ENCODE peak calls at places on chromosome 3, in five cellular contexts. One of them, this sample, is unnamed.

GRCh38 chr3:67518196-67518595 is 136.2 kb downstream of the SUCLG2 start:
- DNase-seq in NCI-H524: no peak
- DNase-seq in BJ: no peak
- DNase-seq in fibroblast of the conjunctiva: no peak
- DNase-seq in cardiac muscle cell: no peak
- DNase-seq in this sample: no peak

GRCh38 chr3:15933439-15934144 is 135.8 kb upstream of the ANKRD28 start:
- DNase-seq in NCI-H524: no peak
- DNase-seq in BJ: no peak
- DNase-seq in fibroblast of the conjunctiva: no peak
- DNase-seq in cardiac muscle cell: no peak
- DNase-seq in this sample: no peak

GRCh38 chr3:130835483-130835882 is 58.4 kb upstream of the ATP2C1 start:
- DNase-seq in NCI-H524: no peak
- DNase-seq in BJ: no peak
- DNase-seq in fibroblast of the conjunctiva: no peak
- DNase-seq in cardiac muscle cell: peak
- DNase-seq in this sample: no peak

GRCh38 chr3:34212671-34213070 is 414.2 kb downstream of the PDCD6IP start:
- DNase-seq in NCI-H524: no peak
- DNase-seq in BJ: no peak
- DNase-seq in fibroblast of the conjunctiva: peak
- DNase-seq in cardiac muscle cell: peak
- DNase-seq in this sample: peak

GRCh38 chr3:100992086-100993033 is 861 bp downstream of the ABI3BP start:
- DNase-seq in NCI-H524: no peak
- DNase-seq in BJ: no peak
- DNase-seq in fibroblast of the conjunctiva: no peak
- DNase-seq in cardiac muscle cell: peak
- DNase-seq in this sample: no peak

GRCh38 chr3:44628716-44629115 is 3.9 kb downstream of the ZNF197 start:
- DNase-seq in NCI-H524: no peak
- DNase-seq in BJ: no peak
- DNase-seq in fibroblast of the conjunctiva: no peak
- DNase-seq in cardiac muscle cell: no peak
- DNase-seq in this sample: no peak

GRCh38 chr3:40574661-40575060 is 49.9 kb downstream of the ZNF621 start:
- DNase-seq in NCI-H524: no peak
- DNase-seq in BJ: no peak
- DNase-seq in fibroblast of the conjunctiva: no peak
- DNase-seq in cardiac muscle cell: peak
- DNase-seq in this sample: no peak

GRCh38 chr3:55624238-55624637 is 137.1 kb upstream of the WNT5A start:
- DNase-seq in NCI-H524: no peak
- DNase-seq in BJ: no peak
- DNase-seq in fibroblast of the conjunctiva: no peak
- DNase-seq in cardiac muscle cell: no peak
- DNase-seq in this sample: peak

GRCh38 chr3:120683213-120683612 is 1.2 kb upstream of the HGD start:
- DNase-seq in NCI-H524: no peak
- DNase-seq in BJ: no peak
- DNase-seq in fibroblast of the conjunctiva: no peak
- DNase-seq in cardiac muscle cell: peak
- DNase-seq in this sample: no peak

GRCh38 chr3:175234075-175234474 is 374.9 kb downstream of the NAALADL2 start:
- DNase-seq in NCI-H524: no peak
- DNase-seq in BJ: no peak
- DNase-seq in fibroblast of the conjunctiva: no peak
- DNase-seq in cardiac muscle cell: no peak
- DNase-seq in this sample: no peak

GRCh38 chr3:30408105-30408557 is 198.3 kb upstream of the TGFBR2 start:
- DNase-seq in NCI-H524: no peak
- DNase-seq in BJ: no peak
- DNase-seq in fibroblast of the conjunctiva: no peak
- DNase-seq in cardiac muscle cell: no peak
- DNase-seq in this sample: no peak

GRCh38 chr3:121735047-121735696 is 14.4 kb downstream of the GOLGB1 start:
- DNase-seq in NCI-H524: no peak
- DNase-seq in BJ: no peak
- DNase-seq in fibroblast of the conjunctiva: no peak
- DNase-seq in cardiac muscle cell: no peak
- DNase-seq in this sample: no peak

GRCh38 chr3:9468460-9468859 is 71.0 kb downstream of the SETD5 start:
- DNase-seq in NCI-H524: no peak
- DNase-seq in BJ: no peak
- DNase-seq in fibroblast of the conjunctiva: no peak
- DNase-seq in cardiac muscle cell: no peak
- DNase-seq in this sample: no peak

GRCh38 chr3:13073042-13073906 is at the start of gene IQSEC1:
- DNase-seq in NCI-H524: peak
- DNase-seq in BJ: no peak
- DNase-seq in fibroblast of the conjunctiva: no peak
- DNase-seq in cardiac muscle cell: peak
- DNase-seq in this sample: no peak

GRCh38 chr3:189270248-189270832 is 98.6 kb downstream of the TPRG1 start:
- DNase-seq in NCI-H524: peak
- DNase-seq in BJ: no peak
- DNase-seq in fibroblast of the conjunctiva: peak
- DNase-seq in cardiac muscle cell: peak
- DNase-seq in this sample: peak

GRCh38 chr3:127419140-127419539 is 131.3 kb upstream of the PRR20G start:
- DNase-seq in NCI-H524: peak
- DNase-seq in BJ: no peak
- DNase-seq in fibroblast of the conjunctiva: no peak
- DNase-seq in cardiac muscle cell: no peak
- DNase-seq in this sample: no peak

GRCh38 chr3:21392521-21392920 is 358.5 kb downstream of the ZNF385D start:
- DNase-seq in NCI-H524: no peak
- DNase-seq in BJ: peak
- DNase-seq in fibroblast of the conjunctiva: no peak
- DNase-seq in cardiac muscle cell: no peak
- DNase-seq in this sample: no peak

GRCh38 chr3:193905993-193906396 is 230.0 kb upstream of the HES1 start:
- DNase-seq in NCI-H524: no peak
- DNase-seq in BJ: no peak
- DNase-seq in fibroblast of the conjunctiva: no peak
- DNase-seq in cardiac muscle cell: peak
- DNase-seq in this sample: no peak

GRCh38 chr3:156561533-156561932 is 6.6 kb upstream of the SSR3 start:
- DNase-seq in NCI-H524: no peak
- DNase-seq in BJ: no peak
- DNase-seq in fibroblast of the conjunctiva: no peak
- DNase-seq in cardiac muscle cell: no peak
- DNase-seq in this sample: no peak

GRCh38 chr3:138186216-138186615 is 885 bp upstream of the ARMC8 start:
- DNase-seq in NCI-H524: no peak
- DNase-seq in BJ: no peak
- DNase-seq in fibroblast of the conjunctiva: no peak
- DNase-seq in cardiac muscle cell: no peak
- DNase-seq in this sample: no peak

GRCh38 chr3:137163241-137163916 is 205.6 kb downstream of the IL20RB start:
- DNase-seq in NCI-H524: no peak
- DNase-seq in BJ: no peak
- DNase-seq in fibroblast of the conjunctiva: no peak
- DNase-seq in cardiac muscle cell: no peak
- DNase-seq in this sample: no peak

GRCh38 chr3:126135398-126136076 is 44.8 kb downstream of the ALDH1L1 start:
- DNase-seq in NCI-H524: no peak
- DNase-seq in BJ: no peak
- DNase-seq in fibroblast of the conjunctiva: no peak
- DNase-seq in cardiac muscle cell: no peak
- DNase-seq in this sample: no peak

GRCh38 chr3:67522081-67522480 is 132.3 kb downstream of the SUCLG2 start:
- DNase-seq in NCI-H524: no peak
- DNase-seq in BJ: no peak
- DNase-seq in fibroblast of the conjunctiva: no peak
- DNase-seq in cardiac muscle cell: no peak
- DNase-seq in this sample: no peak

GRCh38 chr3:151169700-151170224 is 33.3 kb downstream of the GPR171 start:
- DNase-seq in NCI-H524: no peak
- DNase-seq in BJ: no peak
- DNase-seq in fibroblast of the conjunctiva: no peak
- DNase-seq in cardiac muscle cell: peak
- DNase-seq in this sample: no peak

GRCh38 chr3:58665410-58665809 is 1.2 kb downstream of the FAM3D start:
- DNase-seq in NCI-H524: no peak
- DNase-seq in BJ: no peak
- DNase-seq in fibroblast of the conjunctiva: no peak
- DNase-seq in cardiac muscle cell: no peak
- DNase-seq in this sample: no peak

GRCh38 chr3:172087827-172088580 is 48.6 kb downstream of the FNDC3B start:
- DNase-seq in NCI-H524: no peak
- DNase-seq in BJ: no peak
- DNase-seq in fibroblast of the conjunctiva: no peak
- DNase-seq in cardiac muscle cell: no peak
- DNase-seq in this sample: peak

GRCh38 chr3:73707772-73708171 is 83.0 kb upstream of the PDZRN3 start:
- DNase-seq in NCI-H524: no peak
- DNase-seq in BJ: no peak
- DNase-seq in fibroblast of the conjunctiva: no peak
- DNase-seq in cardiac muscle cell: peak
- DNase-seq in this sample: no peak

GRCh38 chr3:45509038-45509767 is 85.3 kb upstream of the LIMD1 start:
- DNase-seq in NCI-H524: peak
- DNase-seq in BJ: peak
- DNase-seq in fibroblast of the conjunctiva: peak
- DNase-seq in cardiac muscle cell: peak
- DNase-seq in this sample: no peak

GRCh38 chr3:78507196-78507984 is 1260.4 kb downstream of the ROBO1 start:
- DNase-seq in NCI-H524: no peak
- DNase-seq in BJ: no peak
- DNase-seq in fibroblast of the conjunctiva: no peak
- DNase-seq in cardiac muscle cell: no peak
- DNase-seq in this sample: no peak

This sample was measured in epithelial cell of prostate.